ENCODE peak calls at places on chromosomes 16 and 17, in four cellular contexts. F is Caki2; B is stimulated activated CD4-positive, alpha-beta T cell treated with anti-CD3 and anti-CD28 coated beads, Interleukin-1b, Interleukin-23, amount 100 ng/mL, for 1 hour; Q is naive B cell. N is an unnamed sample.

GRCh38 chr17:77247048-77247541 is 106.3 kb downstream of the SEC14L1 start:
- DNase-seq in F (peak; percentile 69), B (peak; percentile 79), Q (peak; percentile 81), N (peak; percentile 93)

GRCh38 chr16:89923640-89924297 is 627 bp downstream of the TUBB3 start:
- DNase-seq in F (no peak), B (no peak), Q (no peak), N (no peak)

GRCh38 chr17:72812823-72813222 is 279.7 kb downstream of the SLC39A11 start:
- DNase-seq in F (peak; percentile 43), B (no peak), Q (no peak), N (no peak)

GRCh38 chr16:1601031-1601430 is 10.8 kb downstream of the IFT140 start:
- DNase-seq in F (no peak), B (no peak), Q (no peak), N (no peak)

GRCh38 chr17:50883850-50884291 is 17.7 kb upstream of the TOB1 start:
- DNase-seq in F (no peak), B (no peak), Q (peak; percentile 27), N (peak; percentile 49)

GRCh38 chr16:81511371-81511770 is 66.8 kb downstream of the CMIP start:
- DNase-seq in F (peak; percentile 73), B (no peak), Q (no peak), N (no peak)

GRCh38 chr16:49482690-49483089 is 109.1 kb downstream of the C16orf78 start:
- DNase-seq in F (no peak), B (no peak), Q (no peak), N (no peak)

GRCh38 chr16:86069736-86070298 is 170.9 kb downstream of the IRF8 start:
- DNase-seq in F (no peak), B (no peak), Q (no peak), N (no peak)

GRCh38 chr17:55577687-55578086 is 66.4 kb upstream of the SMIM36 start:
- DNase-seq in F (peak; percentile 79), B (no peak), Q (no peak), N (no peak)

GRCh38 chr17:79027274-79027924 is 3.4 kb downstream of the C1QTNF1 start:
- DNase-seq in F (peak; percentile 49), B (no peak), Q (no peak), N (no peak)

GRCh38 chr17:65278050-65278819 is 141.1 kb downstream of the RGS9 start:
- DNase-seq in F (peak; percentile 20), B (no peak), Q (no peak), N (peak; percentile 30)

GRCh38 chr17:18038149-18038850 is 668 bp downstream of the ATPAF2 start:
- DNase-seq in F (no peak), B (no peak), Q (peak; percentile 66), N (peak; percentile 45)

GRCh38 chr17:75693500-75694481 is 26.7 kb downstream of the SAP30BP start:
- DNase-seq in F (peak; percentile 44), B (no peak), Q (no peak), N (no peak)

GRCh38 chr17:63960430-63960829 is 12.3 kb downstream of the SCN4A start:
- DNase-seq in F (no peak), B (no peak), Q (no peak), N (no peak)

GRCh38 chr17:54172654-54173316 is 350.1 kb downstream of the KIF2B start:
- DNase-seq in F (peak; percentile 45), B (no peak), Q (no peak), N (no peak)

GRCh38 chr17:65001409-65002045 is 55.0 kb downstream of the GNA13 start:
- DNase-seq in F (no peak), B (no peak), Q (no peak), N (no peak)

GRCh38 chr17:19365833-19366636 is 3.5 kb upstream of the B9D1 start:
- DNase-seq in F (no peak), B (no peak), Q (no peak), N (no peak)

GRCh38 chr16:15907863-15908478 is 19.6 kb upstream of the CEP20 start:
- DNase-seq in F (peak; percentile 83), B (no peak), Q (peak; percentile 43), N (peak; percentile 90)

GRCh38 chr17:81401727-81402529 is 6.7 kb downstream of the BAHCC1 start:
- DNase-seq in F (no peak), B (no peak), Q (no peak), N (peak; percentile 52)

GRCh38 chr16:11257131-11257938 is 1.3 kb upstream of the SOCS1 start:
- DNase-seq in F (peak; percentile 77), B (no peak), Q (no peak), N (peak; percentile 76)